ENCODE peak calls at places on chromosome 22, in nine cellular contexts. U is astrocyte of the cerebellum; C is AG04450; R is skeletal muscle cell; Y is fibroblast of mammary gland; Q is fibroblast of lung; W is CD8-positive, alpha-beta memory T cell; T is ovary; L is neuronal stem cell. J is an unnamed sample.

GRCh38 chr22:19680287-19680881 is 33.9 kb upstream of the SEPTIN5 start:
- DNase-seq in Q (no peak), C (no peak), L (no peak), T (no peak), U (no peak), W (no peak), R (no peak), Y (no peak), J (no peak)

GRCh38 chr22:39665229-39665628 is 94.7 kb downstream of the CACNA1I start:
- DNase-seq in W (no peak), U (no peak), L (no peak), C (no peak), R (no peak), T (no peak), Q (no peak), Y (no peak), J (no peak)

GRCh38 chr22:39503590-39503989 is 1.5 kb downstream of the MIEF1 start:
- DNase-seq in T (no peak), C (no peak), U (no peak), Y (no peak), W (no peak), Q (no peak), R (no peak), L (no peak), J (no peak)

GRCh38 chr22:28910575-28911278 is 27.4 kb downstream of the ZNRF3 start:
- DNase-seq in T (no peak), W (no peak), Y (no peak), L (no peak), C (no peak), Q (no peak), R (no peak), U (no peak), J (no peak)

GRCh38 chr22:35394011-35394312 is 6.0 kb upstream of the MCM5 start:
- DNase-seq in T (peak), Y (no peak), C (no peak), R (no peak), W (no peak), U (no peak), L (no peak), Q (no peak), J (no peak)

GRCh38 chr22:22207845-22208564 is 36.6 kb upstream of the VPREB1 start:
- DNase-seq in C (peak), W (peak), U (peak), L (peak), Y (peak), T (no peak), Q (peak), R (peak), J (peak)

GRCh38 chr22:18091916-18092526 is 14.2 kb downstream of the PEX26 start:
- DNase-seq in R (no peak), C (no peak), W (peak), U (peak), L (no peak), Q (peak), Y (peak), T (peak), J (no peak)

GRCh38 chr22:23206915-23207314 is 26.6 kb downstream of the BCR start:
- DNase-seq in W (no peak), L (no peak), Q (no peak), U (no peak), T (no peak), C (no peak), R (no peak), Y (no peak), J (no peak)

GRCh38 chr22:34866501-34867171 is 199.3 kb upstream of the ISX start:
- DNase-seq in C (no peak), Q (peak), W (no peak), U (no peak), L (no peak), R (no peak), T (no peak), Y (peak), J (no peak)

GRCh38 chr22:38271927-38272372 is 860 bp downstream of the TMEM184B start:
- DNase-seq in L (no peak), Y (no peak), W (peak), R (no peak), Q (no peak), C (no peak), U (no peak), T (peak), J (peak)

GRCh38 chr22:23835773-23836144 is 3.0 kb downstream of the DERL3 start:
- DNase-seq in T (no peak), Q (no peak), Y (no peak), R (no peak), U (no peak), C (no peak), W (no peak), L (no peak), J (no peak)

GRCh38 chr22:22720201-22720723 is 75.8 kb downstream of the GGTLC2 start:
- DNase-seq in C (no peak), Q (peak), W (peak), T (no peak), L (peak), R (peak), U (no peak), Y (peak), J (peak)

GRCh38 chr22:20956258-20957117 is 10.6 kb upstream of the AIFM3 start:
- DNase-seq in R (no peak), C (no peak), Q (peak), W (no peak), T (no peak), U (no peak), Y (peak), L (no peak), J (no peak)

DNA sequence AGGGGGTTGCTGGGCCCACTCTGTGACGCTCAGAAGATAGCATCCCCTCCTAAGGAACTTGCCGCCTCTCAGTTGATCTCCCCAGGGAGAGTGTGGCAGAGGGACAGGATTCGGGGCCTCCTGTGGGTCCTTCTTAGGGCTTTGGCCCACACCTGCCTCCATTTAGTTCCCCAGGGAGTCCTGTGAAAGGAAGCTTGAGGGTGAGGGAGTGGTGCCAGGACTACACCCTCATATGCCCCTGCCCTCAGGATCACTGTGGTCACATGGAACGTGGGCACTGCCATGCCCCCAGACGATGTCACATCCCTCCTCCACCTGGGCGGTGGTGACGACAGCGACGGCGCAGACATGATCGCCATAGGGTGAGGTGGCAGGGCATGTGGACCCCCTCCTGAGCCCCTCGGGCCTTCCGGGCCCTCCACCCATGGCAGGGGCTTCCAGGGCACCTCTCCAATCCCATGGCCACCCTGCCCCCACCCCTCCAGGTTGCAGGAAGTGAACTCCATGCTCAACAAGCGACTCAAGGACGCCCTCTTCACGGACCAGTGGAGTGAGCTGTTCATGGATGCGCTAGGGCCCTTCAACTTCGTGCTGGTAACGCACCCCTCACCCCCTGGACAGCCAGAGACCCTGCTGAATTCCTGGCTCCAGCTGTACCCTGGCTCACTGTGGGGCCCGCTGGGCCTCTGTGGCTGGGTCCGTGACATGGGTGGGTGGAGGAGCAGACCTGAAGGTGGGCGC is 3.5 kb downstream of the INPP5J start:
- DNase-seq in W (no peak), Y (no peak), C (no peak), R (no peak), L (no peak), T (no peak), Q (no peak), U (no peak), J (no peak)
- H3K4me3 ChIP-seq in W (no peak), Y (no peak), C (no peak), R (no peak), L (no peak), T (no peak), Q (no peak), U (no peak), J (no peak)

GRCh38 chr22:42300286-42301071 is 30.0 kb upstream of the TCF20 start:
- DNase-seq in Y (no peak), C (no peak), Q (no peak), U (no peak), W (peak), L (no peak), T (no peak), R (no peak), J (no peak)
- H3K4me3 ChIP-seq in Y (no peak), C (no peak), Q (no peak), U (no peak), W (peak), L (no peak), T (no peak), R (no peak), J (no peak)

GRCh38 chr22:16603448-16603768 is 10.8 kb upstream of the CCT8L2 start:
- DNase-seq in Q (no peak), C (no peak), U (no peak), Y (no peak), R (no peak), T (no peak), W (no peak), L (no peak), J (peak)
- H3K4me3 ChIP-seq in Q (no peak), C (no peak), U (no peak), Y (no peak), R (no peak), T (no peak), W (no peak), L (no peak), J (peak)

DNA sequence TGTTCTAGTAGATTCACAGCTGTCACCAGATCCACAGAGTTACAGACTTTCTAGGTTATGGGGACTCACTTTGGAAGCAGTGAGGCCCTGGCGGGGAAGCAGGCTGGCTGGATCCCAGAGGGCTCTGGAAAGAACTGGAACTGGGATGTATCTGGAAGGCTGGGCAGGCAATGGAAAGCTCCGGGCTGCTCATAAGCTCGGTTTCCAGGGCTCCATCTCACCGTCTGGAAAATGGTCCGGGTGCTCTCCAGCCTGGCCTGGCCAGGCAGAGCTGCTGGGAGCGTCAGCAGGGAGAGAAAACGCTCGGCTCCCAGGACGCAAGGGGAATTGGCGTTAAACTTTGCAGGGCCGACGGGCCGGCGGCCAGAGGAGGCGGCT is 339 bp upstream of the SEZ6L start:
- DNase-seq in T (no peak), L (no peak), W (no peak), R (no peak), Q (no peak), Y (no peak), C (no peak), U (no peak), J (no peak)
- H3K4me3 ChIP-seq in T (no peak), L (peak), W (no peak), R (peak), Q (no peak), Y (no peak), C (no peak), U (no peak), J (no peak)

DNA sequence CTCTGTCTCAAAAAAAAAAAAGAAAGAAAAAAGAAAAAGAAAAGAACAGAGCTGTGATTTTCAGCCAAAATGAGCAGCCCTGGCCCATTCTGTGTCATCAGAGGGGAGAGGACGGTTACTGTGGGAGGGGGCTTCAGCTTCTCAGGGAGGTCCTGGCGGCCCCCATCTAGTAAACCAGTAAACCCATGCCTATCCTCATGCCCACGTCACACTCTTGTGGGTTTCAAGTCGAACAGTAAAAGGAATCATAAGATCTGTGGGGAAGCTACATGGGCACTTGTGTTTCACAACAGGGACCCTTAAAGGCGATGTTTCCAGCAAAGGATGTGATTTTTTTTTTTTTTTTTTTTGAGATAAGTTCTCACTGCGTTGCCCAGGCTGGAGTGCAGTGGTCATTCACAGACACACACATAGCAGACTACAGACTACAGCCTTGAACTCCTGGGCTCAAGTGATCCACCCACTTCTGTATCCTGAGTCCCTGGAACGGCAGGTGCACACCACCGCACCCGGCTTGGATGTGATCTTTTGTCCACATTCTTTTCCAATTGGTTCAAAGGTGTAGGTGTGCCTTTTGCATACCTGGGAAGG is 9.1 kb upstream of the PARVG start:
- DNase-seq in R (no peak), T (no peak), W (no peak), Y (no peak), C (no peak), U (no peak), L (no peak), Q (no peak), J (no peak)
- H3K4me3 ChIP-seq in R (no peak), T (no peak), W (no peak), Y (no peak), C (no peak), U (no peak), L (no peak), Q (no peak), J (no peak)

GRCh38 chr22:46082633-46083032 is 67.7 kb upstream of the PPARA start:
- DNase-seq in U (no peak), Q (no peak), Y (no peak), R (no peak), C (no peak), W (no peak), L (no peak), T (no peak), J (no peak)
- H3K4me3 ChIP-seq in U (peak), Q (peak), Y (peak), R (no peak), C (no peak), W (no peak), L (no peak), T (no peak), J (no peak)

GRCh38 chr22:40680819-40681183 is 1.5 kb downstream of the MCHR1 start:
- DNase-seq in Q (no peak), W (no peak), T (no peak), L (no peak), R (no peak), C (no peak), Y (no peak), U (no peak), J (no peak)

GRCh38 chr22:40685406-40685805 is 6.1 kb downstream of the MCHR1 start:
- DNase-seq in Y (no peak), U (no peak), R (no peak), Q (no peak), L (no peak), C (no peak), T (no peak), W (peak), J (no peak)

GRCh38 chr22:40681451-40681850 is 2.2 kb downstream of the MCHR1 start:
- DNase-seq in C (no peak), R (no peak), L (no peak), Q (no peak), T (no peak), W (no peak), Y (no peak), U (no peak), J (no peak)

GRCh38 chr22:40687706-40688105 is 8.4 kb downstream of the MCHR1 start:
- DNase-seq in T (no peak), Y (no peak), R (no peak), L (no peak), Q (no peak), W (no peak), U (no peak), C (no peak), J (no peak)

DNA sequence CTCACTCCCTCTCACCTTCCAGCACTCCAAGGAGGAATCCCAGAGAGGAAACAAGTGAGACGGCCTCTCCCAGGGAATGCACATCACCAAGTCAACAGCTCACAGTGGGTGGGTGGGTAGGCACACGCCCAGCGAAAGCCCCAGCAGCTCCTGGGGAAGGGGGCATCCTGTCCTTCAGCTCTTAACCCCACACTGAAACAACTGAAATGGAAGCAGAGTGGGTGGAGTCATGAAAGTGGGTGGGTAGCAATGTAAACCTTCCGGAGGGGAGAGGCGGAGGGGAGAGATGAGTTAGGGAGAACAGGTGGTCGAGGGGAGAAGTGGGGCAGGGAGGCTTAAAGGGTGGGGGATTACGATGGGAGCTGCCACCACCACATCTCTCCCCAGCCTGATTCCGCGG is 5.4 kb downstream of the MCHR1 start:
- DNase-seq in U (no peak), R (no peak), W (peak), L (no peak), C (no peak), T (no peak), Y (no peak), Q (no peak), J (no peak)
- H3K4me3 ChIP-seq in U (no peak), R (no peak), W (peak), L (no peak), C (no peak), T (no peak), Y (no peak), Q (no peak), J (no peak)

GRCh38 chr22:30245181-30245984 is 1.2 kb downstream of the LIF start:
- DNase-seq in Y (no peak), Q (peak), T (no peak), R (no peak), W (no peak), L (no peak), C (no peak), U (no peak), J (peak)
- H3K4me3 ChIP-seq in Y (peak), Q (peak), T (peak), R (peak), W (peak), L (peak), C (peak), U (peak), J (peak)

GRCh38 chr22:49934144-49934890 is 15.9 kb downstream of the CRELD2 start:
- DNase-seq in Q (peak), R (no peak), C (no peak), T (peak), U (no peak), Y (peak), W (no peak), L (no peak), J (no peak)
- H3K4me3 ChIP-seq in Q (peak), R (peak), C (peak), T (no peak), U (peak), Y (peak), W (no peak), L (no peak), J (no peak)

J was measured in HAP-1.